ENCODE peak calls at places on chromosomes 3 and 15, in nine cellular contexts. I, R, N, Y, O, C, B, Q and U are unnamed samples.

GRCh38 chr3:137347817-137348368 is 390.1 kb downstream of the IL20RB start:
- DNase-seq in I (no peak), R (no peak), N (no peak), Y (no peak), O (no peak), C (no peak), B (no peak), Q (no peak), U (peak; percentile 73)

GRCh38 chr15:40878785-40879184 is 4.8 kb upstream of the RHOV start:
- DNase-seq in I (no peak), R (no peak), N (peak; percentile 65), Y (peak; percentile 16), O (no peak), C (no peak), B (no peak), Q (no peak), U (no peak)

GRCh38 chr15:32743411-32744145 is 25.8 kb downstream of the GREM1 start:
- DNase-seq in I (no peak), R (no peak), N (no peak), Y (no peak), O (no peak), C (no peak), B (no peak), Q (no peak), U (no peak)

GRCh38 chr3:133895208-133896001 is at the start of gene RAB6B:
- DNase-seq in I (peak; percentile 6), R (no peak), N (no peak), Y (peak; percentile 17), O (peak; percentile 89), C (no peak), B (no peak), Q (no peak), U (peak; percentile 89)

GRCh38 chr15:96585634-96586386 is 255.3 kb downstream of the NR2F2 start:
- DNase-seq in I (no peak), R (no peak), N (no peak), Y (peak; percentile 5), O (no peak), C (no peak), B (no peak), Q (no peak), U (peak; percentile 46)

GRCh38 chr3:49536875-49537533 is 17.3 kb upstream of the BSN start:
- DNase-seq in I (no peak), R (no peak), N (peak; percentile 16), Y (no peak), O (no peak), C (no peak), B (no peak), Q (no peak), U (no peak)

GRCh38 chr15:85828026-85828597 is 33.4 kb upstream of the KLHL25 start:
- DNase-seq in I (no peak), R (no peak), N (no peak), Y (no peak), O (no peak), C (no peak), B (no peak), Q (no peak), U (no peak)

GRCh38 chr15:42650208-42651066 is 75.0 kb downstream of the STARD9 start:
- DNase-seq in I (peak; percentile 78), R (peak; percentile 88), N (peak; percentile 32), Y (peak; percentile 83), O (peak; percentile 62), C (peak; percentile 18), B (peak; percentile 67), Q (no peak), U (peak; percentile 69)

GRCh38 chr3:197224034-197224444 is 74.4 kb downstream of the DLG1 start:
- DNase-seq in I (no peak), R (no peak), N (no peak), Y (peak; percentile 66), O (no peak), C (no peak), B (no peak), Q (no peak), U (peak; percentile 71)

GRCh38 chr3:46860381-46861292 is 2.6 kb downstream of the MYL3 start:
- DNase-seq in I (no peak), R (no peak), N (no peak), Y (no peak), O (peak; percentile 66), C (no peak), B (no peak), Q (peak; percentile 15), U (no peak)

GRCh38 chr15:77654975-77655374 is 22.3 kb upstream of the LINGO1 start:
- DNase-seq in I (no peak), R (no peak), N (no peak), Y (no peak), O (peak; percentile 70), C (no peak), B (no peak), Q (no peak), U (peak; percentile 66)

GRCh38 chr3:48561045-48561736 is 2.4 kb downstream of the UCN2 start:
- DNase-seq in I (peak; percentile 42), R (no peak), N (no peak), Y (peak; percentile 69), O (peak; percentile 81), C (no peak), B (peak; percentile 66), Q (no peak), U (peak; percentile 89)

GRCh38 chr3:64031540-64032533 is 8.5 kb upstream of the PSMD6 start:
- DNase-seq in I (no peak), R (no peak), N (no peak), Y (no peak), O (no peak), C (no peak), B (no peak), Q (no peak), U (no peak)

GRCh38 chr3:15892311-15892710 is 94.5 kb upstream of the ANKRD28 start:
- DNase-seq in I (no peak), R (no peak), N (no peak), Y (no peak), O (no peak), C (no peak), B (no peak), Q (no peak), U (no peak)

GRCh38 chr15:63506537-63507035 is 2.2 kb downstream of the USP3 start:
- DNase-seq in I (no peak), R (no peak), N (no peak), Y (no peak), O (no peak), C (no peak), B (no peak), Q (no peak), U (no peak)

GRCh38 chr15:68885070-68885469 is 45.3 kb upstream of the SPESP1 start:
- DNase-seq in I (peak; percentile 28), R (no peak), N (no peak), Y (peak; percentile 15), O (no peak), C (no peak), B (no peak), Q (no peak), U (no peak)

GRCh38 chr15:58369261-58369699 is 62.5 kb upstream of the LIPC start:
- DNase-seq in I (peak; percentile 92), R (no peak), N (peak; percentile 88), Y (peak; percentile 71), O (no peak), C (peak; percentile 9), B (no peak), Q (no peak), U (no peak)

GRCh38 chr3:39724233-39724846 is 85.1 kb upstream of the MYRIP start:
- DNase-seq in I (no peak), R (no peak), N (no peak), Y (no peak), O (no peak), C (no peak), B (no peak), Q (no peak), U (no peak)

GRCh38 chr3:16917256-16917935 is 32.6 kb downstream of the PLCL2 start:
- DNase-seq in I (peak; percentile 52), R (no peak), N (no peak), Y (peak; percentile 22), O (no peak), C (no peak), B (no peak), Q (no peak), U (no peak)

GRCh38 chr15:78461171-78461881 is 23.3 kb downstream of the IREB2 start:
- DNase-seq in I (no peak), R (no peak), N (no peak), Y (peak; percentile 13), O (no peak), C (no peak), B (no peak), Q (no peak), U (no peak)